ENCODE peak calls at places on chromosome 10, in eight cellular contexts. Y, X, V, Q, P, U, O and T are unnamed samples. For H3K9me3 and H3K4me1, the result is how much of the 10 kb centered on the place peaks cover.

GRCh38 chr10:84548869-84549268 is 220.5 kb downstream of the CCSER2 start:
- DNase-seq in Y (no peak), X (no peak), V (no peak), Q (no peak), P (no peak), U (no peak), O (no peak), T (no peak)

GRCh38 chr10:26622891-26623290 is 74.6 kb upstream of the PDSS1 start:
- DNase-seq in Y (no peak), X (no peak), V (no peak), Q (no peak), P (no peak), U (no peak), O (no peak), T (no peak)

GRCh38 chr10:43689618-43689954 is 40.9 kb upstream of the ZNF32 start:
- DNase-seq in Y (peak), X (peak), V (no peak), Q (no peak), P (peak), U (no peak), O (peak), T (no peak)

GRCh38 chr10:95818663-95819062 is 62.7 kb downstream of the ENTPD1 start:
- DNase-seq in Y (no peak), X (no peak), V (no peak), Q (no peak), P (no peak), U (no peak), O (no peak), T (no peak)

GRCh38 chr10:110426294-110427153 is 71.2 kb upstream of the DUSP5 start:
- DNase-seq in Y (no peak), X (peak), V (no peak), Q (no peak), P (peak), U (no peak), O (no peak), T (no peak)

GRCh38 chr10:79402625-79402946 is 42.8 kb downstream of the ZCCHC24 start:
- DNase-seq in Y (peak), X (peak), V (no peak), Q (no peak), P (no peak), U (no peak), O (no peak), T (no peak)

GRCh38 chr10:88651131-88651541 is 13.1 kb upstream of the LIPF start:
- DNase-seq in Y (no peak), X (no peak), V (no peak), Q (no peak), P (peak), U (no peak), O (no peak), T (no peak)

GRCh38 chr10:86234553-86235270 is 131.9 kb downstream of the GRID1 start:
- DNase-seq in Y (no peak), X (no peak), V (peak), Q (no peak), P (no peak), U (no peak), O (no peak), T (no peak)

GRCh38 chr10:97761331-97761865 is 10.4 kb downstream of the SFRP5 start:
- DNase-seq in Y (no peak), X (no peak), V (no peak), Q (no peak), P (no peak), U (no peak), O (no peak), T (no peak)

GRCh38 chr10:15168781-15169554 is 475 bp upstream of the NMT2 start:
- DNase-seq in Y (peak), X (peak), V (peak), Q (peak), P (peak), U (peak), O (peak), T (peak)

GRCh38 chr10:36421999-36422398 is 703.4 kb upstream of the ANKRD30A start:
- DNase-seq in Y (no peak), X (no peak), V (no peak), Q (no peak), P (no peak), U (no peak), O (no peak), T (no peak)

GRCh38 chr10:36412942-36413341 is 712.5 kb upstream of the ANKRD30A start:
- DNase-seq in Y (no peak), X (no peak), V (no peak), Q (no peak), P (peak), U (no peak), O (no peak), T (no peak)

DNA sequence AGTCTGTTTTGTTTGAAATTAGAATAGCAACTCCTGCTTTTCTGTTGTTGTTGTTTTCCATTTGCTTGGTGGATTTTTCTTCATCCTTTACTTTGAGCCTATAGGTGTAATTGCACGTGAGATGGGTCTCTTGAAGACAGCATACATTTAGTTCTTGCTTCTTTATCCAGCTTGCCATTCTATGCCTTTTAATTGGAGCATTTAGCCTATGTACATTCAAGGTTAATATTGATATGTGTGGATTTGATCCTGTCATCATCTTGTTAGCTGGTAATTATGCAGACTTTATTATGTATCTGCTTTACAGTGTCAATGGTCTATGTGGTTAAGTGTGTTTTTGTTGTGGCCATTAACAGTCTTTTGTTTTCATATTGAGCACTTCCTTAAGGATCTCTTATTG is 708.9 kb upstream of the ANKRD30A start:
- DNase-seq in Y (no peak), X (no peak), V (no peak), Q (no peak), P (no peak), U (no peak), O (no peak), T (no peak)
- H3K9me3 ChIP-seq in Y (under half), X (under half), V (under half), Q (under half), P (under half), U (under half), O (under half), T (under half)

DNA sequence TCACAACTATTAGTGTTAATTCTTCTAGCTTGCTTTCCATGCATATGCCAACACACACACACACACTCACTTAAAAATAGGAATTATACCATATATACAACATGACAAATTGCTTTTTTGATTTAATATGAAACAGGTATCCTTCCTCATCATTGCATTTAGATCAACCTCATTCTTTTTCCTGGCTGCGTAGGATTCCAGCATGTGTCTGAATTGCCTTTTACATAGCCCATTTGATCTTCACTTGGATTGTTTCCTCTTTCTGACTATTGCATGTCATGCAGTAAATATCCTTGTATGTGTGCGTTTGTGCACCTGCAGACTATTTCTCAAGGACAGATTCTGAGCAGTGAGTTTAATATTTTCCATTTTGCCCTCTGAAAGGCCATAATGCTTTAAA is 28.2 kb downstream of the TACR2 start:
- DNase-seq in Y (no peak), X (no peak), V (no peak), Q (no peak), P (no peak), U (no peak), O (no peak), T (no peak)
- H3K4me1 ChIP-seq in Y (under half), X (under half), V (under half), Q (under half), P (under half), U (under half), O (under half), T (under half)

GRCh38 chr10:5094265-5095205 is at the start of gene AKR1C3:
- DNase-seq in Y (no peak), X (no peak), V (no peak), Q (peak), P (peak), U (peak), O (no peak), T (no peak)

GRCh38 chr10:5095687-5096086 is 1.5 kb downstream of the AKR1C3 start:
- DNase-seq in Y (no peak), X (no peak), V (no peak), Q (no peak), P (peak), U (no peak), O (no peak), T (no peak)

GRCh38 chr10:5092375-5092774 is 1.8 kb upstream of the AKR1C3 start:
- DNase-seq in Y (no peak), X (no peak), V (no peak), Q (no peak), P (no peak), U (no peak), O (no peak), T (no peak)

GRCh38 chr10:5092848-5093790 is 1.1 kb upstream of the AKR1C3 start:
- DNase-seq in Y (no peak), X (no peak), V (no peak), Q (no peak), P (peak), U (no peak), O (no peak), T (no peak)

GRCh38 chr10:5096108-5096507 is 1.9 kb downstream of the AKR1C3 start:
- DNase-seq in Y (no peak), X (no peak), V (no peak), Q (no peak), P (no peak), U (no peak), O (no peak), T (no peak)
- H3K27ac ChIP-seq in Y (no peak), X (no peak), V (no peak), Q (no peak), P (peak), U (no peak), O (no peak), T (no peak)

GRCh38 chr10:75392744-75393143 is 8.8 kb downstream of the ZNF503 start:
- DNase-seq in Y (no peak), X (no peak), V (no peak), Q (no peak), P (no peak), U (no peak), O (no peak), T (no peak)
- H3K9me3 ChIP-seq in Y (under half), X (under half), V (under half), Q (under half), P (under half), U (under half), O (under half), T (under half)

DNA sequence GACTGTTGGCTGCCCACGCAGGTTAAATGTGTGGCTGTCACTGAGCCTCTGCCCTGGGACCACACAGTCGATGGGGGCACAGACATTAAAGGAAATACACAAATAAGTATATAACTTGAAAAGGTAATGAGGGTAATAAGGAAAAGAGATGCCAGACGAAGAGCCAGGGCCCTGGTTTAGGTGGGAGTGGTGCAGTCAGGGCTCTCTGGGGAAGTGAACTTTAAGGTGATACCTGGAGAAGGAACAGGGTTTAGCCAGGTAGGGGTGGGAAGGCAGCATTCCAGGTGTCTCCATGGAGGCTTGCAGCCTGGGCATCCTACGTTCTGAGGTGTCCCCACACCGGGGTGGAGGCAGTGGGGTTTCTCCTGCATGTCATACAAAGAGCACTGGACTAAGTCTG is 50.4 kb downstream of the UNC5B start:
- DNase-seq in Y (no peak), X (no peak), V (no peak), Q (no peak), P (no peak), U (no peak), O (no peak), T (no peak)
- H3K4me1 ChIP-seq in Y (under half), X (under half), V (under half), Q (under half), P (under half), U (under half), O (under half), T (under half)

GRCh38 chr10:127161482-127161881 is 34.9 kb downstream of the INSYN2A start:
- DNase-seq in Y (no peak), X (no peak), V (no peak), Q (no peak), P (no peak), U (no peak), O (no peak), T (no peak)
- H3K27ac ChIP-seq in Y (no peak), X (no peak), V (no peak), Q (no peak), P (no peak), U (no peak), O (no peak), T (no peak)